ENCODE peak calls at places on chromosomes 1 and 21, in nine cellular contexts. N, Y, S, Z, C, L, E, O and X are unnamed samples.

GRCh38 chr21:36487641-36488307 is 7.9 kb upstream of the CLDN14 start:
- DNase-seq in S (no peak), E (no peak), O (no peak), C (no peak), L (peak; percentile 35), Z (no peak), N (peak; percentile 88), Y (no peak), X (no peak)

GRCh38 chr1:75632350-75632949 is 21.5 kb upstream of the SLC44A5 start:
- DNase-seq in E (no peak), Z (peak; percentile 34), L (no peak), C (peak; percentile 72), N (no peak), Y (no peak), S (no peak), O (peak; percentile 13), X (no peak)

GRCh38 chr1:15696956-15697521 is 12.9 kb downstream of the PLEKHM2 start:
- DNase-seq in Z (no peak), N (no peak), S (no peak), L (peak; percentile 44), E (peak; percentile 81), Y (no peak), O (no peak), C (no peak), X (no peak)

GRCh38 chr1:9207086-9207485 is 27.5 kb upstream of the H6PD start:
- DNase-seq in C (no peak), Y (no peak), E (no peak), O (no peak), L (no peak), Z (no peak), N (no peak), S (no peak), X (no peak)

GRCh38 chr1:12383786-12384185 is 154.0 kb downstream of the VPS13D start:
- DNase-seq in L (no peak), Y (no peak), S (no peak), N (no peak), C (no peak), O (no peak), E (no peak), Z (no peak), X (no peak)

GRCh38 chr1:220344745-220345144 is 72.5 kb upstream of the RAB3GAP2 start:
- DNase-seq in E (no peak), S (no peak), C (no peak), L (no peak), N (no peak), O (no peak), Y (no peak), Z (no peak), X (no peak)

GRCh38 chr1:203556047-203556851 is 62.3 kb downstream of the OPTC start:
- DNase-seq in S (peak; percentile 91), Z (peak; percentile 75), O (no peak), N (no peak), E (no peak), L (peak; percentile 32), Y (no peak), C (peak; percentile 82), X (peak; percentile 91)

GRCh38 chr1:214378492-214378891 is 97.5 kb downstream of the SMYD2 start:
- DNase-seq in Y (no peak), O (no peak), N (no peak), L (no peak), E (no peak), Z (no peak), C (no peak), S (no peak), X (no peak)

GRCh38 chr21:35215870-35216269 is 166.8 kb upstream of the RUNX1 start:
- DNase-seq in L (no peak), Z (no peak), C (no peak), S (no peak), O (no peak), E (no peak), N (no peak), Y (no peak), X (no peak)

GRCh38 chr21:35219291-35219690 is 170.2 kb upstream of the RUNX1 start:
- DNase-seq in O (no peak), L (no peak), S (no peak), N (no peak), Z (no peak), C (no peak), E (no peak), Y (no peak), X (no peak)

GRCh38 chr21:35217504-35218060 is 168.5 kb upstream of the RUNX1 start:
- DNase-seq in C (peak; percentile 30), L (no peak), Y (peak; percentile 79), N (no peak), E (no peak), Z (no peak), O (peak; percentile 98), S (no peak), X (no peak)

GRCh38 chr21:35219719-35220118 is 170.6 kb upstream of the RUNX1 start:
- DNase-seq in C (no peak), E (no peak), Z (no peak), O (no peak), S (no peak), N (no peak), Y (no peak), L (no peak), X (no peak)

GRCh38 chr21:35216966-35217365 is 167.9 kb upstream of the RUNX1 start:
- DNase-seq in C (no peak), L (no peak), Y (no peak), N (no peak), S (no peak), Z (no peak), O (no peak), E (no peak), X (no peak)
- TF ChIP-seq POLR2AphosphoS5 in C (no peak), L (no peak), Y (no peak), N (no peak), S (no peak), Z (no peak), O (no peak), E (no peak), X (no peak)

GRCh38 chr1:32073387-32074229 is 869 bp downstream of the TMEM39B start:
- DNase-seq in L (no peak), Y (no peak), O (no peak), N (no peak), Z (no peak), E (peak; percentile 69), S (no peak), C (peak; percentile 99), X (no peak)

GRCh38 chr1:32071758-32072621 is 749 bp upstream of the TMEM39B start:
- DNase-seq in E (no peak), L (no peak), S (no peak), Z (no peak), C (peak; percentile 32), Y (no peak), O (no peak), N (no peak), X (no peak)

GRCh38 chr1:32074841-32075240 is 2.1 kb downstream of the TMEM39B start:
- DNase-seq in L (no peak), E (peak; percentile 66), Z (no peak), S (no peak), Y (no peak), N (no peak), O (no peak), C (no peak), X (no peak)

GRCh38 chr1:32068891-32069590 is 3.7 kb upstream of the TMEM39B start:
- DNase-seq in E (peak; percentile 4), N (no peak), S (no peak), Y (no peak), C (peak; percentile 59), Z (no peak), O (no peak), L (no peak), X (no peak)

DNA sequence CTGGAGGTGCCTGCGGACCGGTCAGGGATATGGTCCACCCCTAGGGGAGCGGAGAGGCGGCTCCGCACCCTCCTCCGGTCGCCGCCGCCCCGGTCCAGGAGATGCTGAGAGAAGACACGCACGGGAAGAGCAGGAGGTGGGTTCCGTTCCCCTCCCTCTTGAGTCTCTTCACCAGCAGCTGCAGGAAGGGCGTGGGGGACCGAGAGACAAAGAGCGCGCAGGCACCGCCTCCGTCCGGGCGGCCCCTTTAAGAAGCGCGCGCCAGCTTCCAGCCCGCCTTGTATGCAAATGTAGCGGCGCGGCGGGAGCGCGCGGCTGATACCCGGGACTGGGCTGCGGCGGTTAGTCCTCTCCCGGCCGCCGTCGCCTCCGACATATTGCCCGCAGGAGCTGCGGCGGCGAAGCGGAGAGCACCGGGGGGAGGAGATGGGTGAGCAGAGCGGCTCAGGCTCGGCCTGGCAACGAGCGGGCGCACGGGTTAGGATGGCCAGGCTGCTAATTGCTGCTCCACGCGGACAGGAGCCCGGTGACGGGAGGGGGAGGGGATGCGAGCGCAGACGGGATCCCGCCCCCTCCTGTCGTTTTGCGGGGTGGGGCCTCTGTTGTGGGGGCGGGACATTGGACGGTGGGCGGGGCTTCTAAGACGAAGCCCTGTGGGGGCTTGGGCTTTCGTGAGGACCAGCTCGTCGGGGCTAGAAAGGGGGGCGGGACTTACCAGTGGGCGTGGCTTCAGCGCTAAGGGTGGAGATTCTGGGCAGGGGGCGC is at the start of gene TMEM39B:
- DNase-seq in Z (peak; percentile 97), E (peak; percentile 100), C (peak; percentile 98), S (peak; percentile 97), O (peak; percentile 86), Y (peak; percentile 58), L (peak; percentile 95), N (peak; percentile 97), X (peak; percentile 97)
- TF ChIP-seq POLR2AphosphoS5 in Z (peak; percentile 84), E (peak; percentile 97), C (peak; percentile 95), S (peak; percentile 88), O (peak; percentile 73), Y (peak; percentile 86), L (peak; percentile 60), N (peak; percentile 15), X (peak; percentile 86)

GRCh38 chr1:59522925-59523505 is 226.1 kb downstream of the FGGY start:
- DNase-seq in C (no peak), L (peak; percentile 44), E (no peak), Y (no peak), S (no peak), O (no peak), N (no peak), Z (no peak), X (no peak)

GRCh38 chr1:59521456-59521855 is 224.6 kb downstream of the FGGY start:
- DNase-seq in Y (no peak), Z (no peak), C (no peak), O (no peak), S (no peak), E (no peak), L (no peak), N (no peak), X (no peak)

GRCh38 chr1:59523745-59524450 is 227.0 kb downstream of the FGGY start:
- DNase-seq in N (no peak), O (no peak), C (no peak), Z (no peak), L (no peak), E (no peak), Y (no peak), S (no peak), X (no peak)

GRCh38 chr1:59520194-59520593 is 223.3 kb downstream of the FGGY start:
- DNase-seq in C (no peak), Y (no peak), O (no peak), Z (no peak), S (no peak), N (no peak), L (no peak), E (no peak), X (no peak)

DNA sequence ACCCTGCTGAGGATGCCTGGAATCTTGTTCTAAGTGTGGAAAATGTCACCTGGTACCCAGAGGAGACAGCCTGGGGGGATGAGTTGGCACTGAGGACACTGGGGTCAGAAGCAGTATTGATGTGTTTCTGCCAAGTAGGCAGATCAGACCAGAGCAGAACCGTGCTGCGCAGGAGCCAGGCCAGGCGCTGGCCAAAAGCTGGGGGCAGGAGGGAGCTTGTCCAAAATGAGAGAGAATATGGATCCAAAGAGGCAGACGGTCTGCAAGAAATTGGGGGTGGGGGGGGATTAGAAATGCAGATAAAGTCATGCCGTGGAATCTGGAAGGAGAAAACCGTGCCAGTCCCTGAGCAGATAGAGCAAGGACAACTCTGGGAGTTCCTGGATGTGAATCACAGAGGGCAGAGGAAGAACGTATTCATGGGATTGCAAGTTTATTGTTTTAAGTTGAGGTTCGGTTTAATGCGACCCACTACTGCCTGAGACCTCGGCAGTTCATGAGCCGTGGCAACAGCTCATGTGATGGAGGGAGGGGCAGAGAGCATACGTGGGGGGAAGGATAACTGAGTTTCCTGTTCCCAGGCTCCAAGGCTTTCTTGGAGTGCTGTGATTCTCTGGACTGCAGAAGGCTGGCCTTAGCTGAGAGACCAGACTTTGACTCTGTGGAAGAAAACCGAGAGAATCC is 224.0 kb downstream of the FGGY start:
- DNase-seq in N (no peak), O (no peak), Z (no peak), Y (no peak), E (no peak), C (no peak), S (peak; percentile 71), L (no peak), X (no peak)
- TF ChIP-seq POLR2AphosphoS5 in N (no peak), O (no peak), Z (no peak), Y (no peak), E (no peak), C (no peak), S (no peak), L (no peak), X (no peak)

GRCh38 chr1:119080586-119080985 is 59.9 kb downstream of the WARS2 start:
- DNase-seq in Y (no peak), S (peak; percentile 64), O (no peak), N (no peak), L (no peak), E (no peak), Z (no peak), C (peak; percentile 60), X (peak; percentile 66)
- TF ChIP-seq POLR2AphosphoS5 in Y (no peak), S (no peak), O (no peak), N (no peak), L (no peak), E (no peak), Z (no peak), C (no peak), X (no peak)